ENCODE peak calls at places on chromosomes 7 and 10, in four cellular contexts. V, D, R and C are unnamed samples.
A peak's percentile ranks its signal among the peaks of the same experiment; 100 is the strongest.

GRCh38 chr7:29953735-29954347 is 35.8 kb downstream of the SCRN1 start:
- DNase-seq in R (no peak), D (no peak), V (no peak), C (no peak)

GRCh38 chr7:31052841-31053601 is 913 bp downstream of the ADCYAP1R1 start:
- DNase-seq in V (peak; percentile 44), R (no peak), D (no peak), C (no peak)

GRCh38 chr10:32266979-32267378 is 80.0 kb downstream of the EPC1 start:
- DNase-seq in D (no peak), R (no peak), V (no peak), C (no peak)

GRCh38 chr10:88417337-88417736 is 165.8 kb downstream of the RNLS start:
- DNase-seq in V (no peak), R (no peak), D (no peak), C (peak; percentile 32)

GRCh38 chr7:73496626-73497025 is 25.5 kb downstream of the BAZ1B start:
- DNase-seq in D (no peak), R (no peak), V (no peak), C (no peak)

GRCh38 chr7:142749218-142749993 is at the start of gene PRSS1:
- DNase-seq in V (no peak), R (no peak), D (no peak), C (no peak)

GRCh38 chr10:123019941-123020703 is 11.3 kb downstream of the ACADSB start:
- DNase-seq in D (no peak), V (no peak), R (no peak), C (no peak)

GRCh38 chr7:134613623-134614347 is 32.9 kb upstream of the BPGM start:
- DNase-seq in D (peak; percentile 60), R (no peak), V (no peak), C (no peak)

GRCh38 chr10:11525503-11525902 is 85.9 kb downstream of the USP6NL start:
- DNase-seq in D (no peak), R (peak; percentile 84), V (no peak), C (peak; percentile 79)

GRCh38 chr10:104084482-104085142 is 1.1 kb downstream of the COL17A1 start:
- DNase-seq in D (no peak), R (no peak), V (no peak), C (no peak)

GRCh38 chr7:111802194-111802785 is 240.0 kb upstream of the IMMP2L start:
- DNase-seq in R (no peak), V (no peak), D (no peak), C (no peak)

GRCh38 chr7:106222545-106222944 is 62.2 kb downstream of the NAMPT start:
- DNase-seq in R (no peak), V (no peak), D (no peak), C (no peak)

GRCh38 chr7:151890355-151891004 is 13.6 kb upstream of the PRKAG2 start:
- DNase-seq in V (no peak), D (no peak), R (no peak), C (no peak)

GRCh38 chr10:4141471-4141870 is 356.5 kb upstream of the KLF6 start:
- DNase-seq in D (no peak), R (no peak), V (peak; percentile 19), C (peak; percentile 59)

GRCh38 chr7:15651693-15652092 is 34.8 kb downstream of the MEOX2 start:
- DNase-seq in V (no peak), D (no peak), R (no peak), C (no peak)

GRCh38 chr10:18214692-18215563 is 74.7 kb downstream of the CACNB2 start:
- DNase-seq in D (peak; percentile 44), R (peak; percentile 68), V (peak; percentile 60), C (peak; percentile 77)

GRCh38 chr7:151351027-151351426 is 9.4 kb downstream of the NUB1 start:
- DNase-seq in R (no peak), V (no peak), D (no peak), C (no peak)

GRCh38 chr7:157529768-157530560 is 193.2 kb downstream of the DNAJB6 start:
- DNase-seq in D (no peak), V (no peak), R (no peak), C (no peak)

GRCh38 chr7:12881712-12882111 is 194.3 kb downstream of the ARL4A start:
- DNase-seq in V (no peak), R (no peak), D (no peak), C (no peak)

GRCh38 chr10:98610855-98611254 is 164.1 kb upstream of the HPS1 start:
- DNase-seq in R (peak; percentile 84), D (no peak), V (peak; percentile 10), C (no peak)

GRCh38 chr10:51397244-51397643 is 302.2 kb downstream of the CSTF2T start:
- DNase-seq in D (no peak), R (no peak), V (no peak), C (no peak)

GRCh38 chr7:95501261-95501816 is 15.6 kb downstream of the ASB4 start:
- DNase-seq in R (no peak), D (no peak), V (no peak), C (no peak)

GRCh38 chr7:148664319-148664718 is 34.4 kb upstream of the CUL1 start:
- DNase-seq in D (no peak), R (no peak), V (no peak), C (peak; percentile 74)

GRCh38 chr7:37493810-37494209 is 45.1 kb upstream of the ELMO1 start:
- DNase-seq in D (no peak), V (no peak), R (no peak), C (no peak)

GRCh38 chr10:132294561-132295320 is 13.0 kb downstream of the STK32C start:
- DNase-seq in D (no peak), V (peak; percentile 81), R (peak; percentile 27), C (peak; percentile 69)

GRCh38 chr7:68613405-68613804 is 984.9 kb upstream of the AUTS2 start:
- DNase-seq in R (no peak), V (no peak), D (no peak), C (peak; percentile 1)

GRCh38 chr7:106178593-106179134 is 66.6 kb upstream of the SYPL1 start:
- DNase-seq in V (no peak), R (no peak), D (peak; percentile 17), C (peak; percentile 83)

GRCh38 chr7:80934286-80934685 is 15.4 kb upstream of the SEMA3C start:
- DNase-seq in D (no peak), R (no peak), V (no peak), C (peak; percentile 46)

GRCh38 chr10:88027570-88027969 is 164.1 kb downstream of the PTEN start:
- DNase-seq in V (no peak), R (no peak), D (no peak), C (no peak)

GRCh38 chr7:33495207-33495606 is 365.8 kb downstream of the BBS9 start:
- DNase-seq in D (no peak), R (no peak), V (no peak), C (peak; percentile 7)

GRCh38 chr7:50448823-50449222 is 1.3 kb downstream of the FIGNL1 start:
- DNase-seq in D (no peak), V (no peak), R (no peak), C (no peak)

DNA sequence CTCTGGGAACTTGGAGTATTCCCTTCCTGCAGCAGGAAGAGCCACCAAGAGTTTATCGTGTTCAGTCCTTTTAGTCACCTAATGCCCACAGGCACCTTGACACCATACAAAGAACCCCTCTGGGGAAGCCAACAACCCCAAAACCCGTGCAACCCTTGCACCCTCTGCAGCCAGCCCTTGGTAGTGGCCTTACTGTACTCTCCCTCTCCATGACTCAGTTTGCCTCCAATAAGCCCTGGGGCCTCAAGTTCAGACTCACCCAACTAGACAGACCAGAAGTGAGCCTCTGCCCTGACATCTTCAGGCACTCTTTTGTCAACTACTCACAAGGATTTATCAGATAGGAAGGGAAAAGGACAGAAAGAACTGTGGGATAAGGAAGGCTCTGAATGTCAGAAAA is 30.9 kb downstream of the KCNMA1 start:
- DNase-seq in V (no peak), R (peak; percentile 34), D (no peak), C (no peak)
- TF ChIP-seq CTCF in V (no peak), R (no peak), D (no peak), C (no peak)

GRCh38 chr7:118068-118802 is 74.1 kb upstream of the FAM20C start:
- DNase-seq in D (no peak), R (peak; percentile 55), V (no peak), C (no peak)

GRCh38 chr7:120164-120555 is 72.2 kb upstream of the FAM20C start:
- DNase-seq in D (no peak), V (no peak), R (no peak), C (no peak)

GRCh38 chr7:120591-120991 is 71.8 kb upstream of the FAM20C start:
- DNase-seq in R (no peak), D (no peak), V (no peak), C (no peak)

GRCh38 chr7:119377-120163 is 72.8 kb upstream of the FAM20C start:
- DNase-seq in V (no peak), R (peak; percentile 70), D (no peak), C (no peak)

GRCh38 chr7:118803-119376 is 73.5 kb upstream of the FAM20C start:
- DNase-seq in R (peak; percentile 72), V (no peak), D (no peak), C (no peak)
- TF ChIP-seq CTCF in R (no peak), V (no peak), D (no peak), C (no peak)

DNA sequence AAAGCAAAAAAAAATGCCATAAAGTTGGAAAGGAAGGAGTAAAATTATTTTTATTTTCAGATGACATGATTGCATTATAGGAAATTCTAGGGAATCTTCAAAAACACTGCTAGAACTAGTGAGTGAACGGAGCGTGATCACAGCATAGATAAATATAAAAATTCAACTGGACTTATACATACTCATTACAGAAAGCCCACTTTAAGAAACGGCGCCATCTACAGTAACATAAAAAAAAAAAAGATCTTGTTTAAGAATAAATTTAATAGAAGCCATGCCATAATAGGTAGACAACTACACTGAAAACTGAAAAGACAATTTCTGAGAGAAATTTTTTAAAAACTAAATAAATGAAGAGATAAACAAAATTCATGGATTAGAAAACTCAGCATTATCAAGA is 623.1 kb upstream of the MGMT start:
- DNase-seq in D (no peak), R (no peak), V (no peak), C (peak; percentile 26)
- TF ChIP-seq CTCF in D (no peak), R (no peak), V (peak; percentile 27), C (peak; percentile 17)

GRCh38 chr7:140653319-140654108 is 12.9 kb upstream of the DENND2A start:
- DNase-seq in V (peak; percentile 71), D (peak; percentile 86), R (peak; percentile 85), C (peak; percentile 87)
- TF ChIP-seq CTCF in V (peak; percentile 88), D (peak; percentile 80), R (peak; percentile 89), C (peak; percentile 80)

DNA sequence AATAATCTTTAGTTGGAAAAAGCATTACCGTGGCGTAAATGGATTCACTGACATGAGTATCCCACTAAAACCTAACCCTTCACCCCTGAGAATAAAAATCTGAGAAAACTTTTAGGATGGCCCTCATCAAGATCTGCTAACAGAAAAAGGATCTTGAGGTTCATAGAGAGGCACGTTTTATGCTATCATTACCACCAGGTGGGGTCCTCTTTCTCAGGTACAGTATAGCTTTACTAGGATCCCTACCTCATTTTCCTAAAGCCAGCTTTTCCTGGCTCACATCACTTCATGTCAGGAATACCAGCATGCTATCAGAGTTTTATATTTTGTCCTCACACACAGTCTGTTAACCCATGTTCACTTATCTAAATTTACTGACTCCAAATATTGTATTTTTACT is 173.7 kb downstream of the POM121L12 start:
- DNase-seq in D (no peak), R (no peak), V (no peak), C (no peak)
- TF ChIP-seq CTCF in D (no peak), R (no peak), V (no peak), C (no peak)